ENCODE peak calls at places on chromosomes 16 and 17, in four cellular contexts. H, W, J and P are unnamed samples.

GRCh38 chr17:13538841-13539411 is 62.8 kb downstream of the HS3ST3A1 start:
- DNase-seq in H (no peak), W (no peak), J (no peak), P (no peak)

GRCh38 chr17:13417551-13417950 is 184.2 kb downstream of the HS3ST3A1 start:
- DNase-seq in H (no peak), W (no peak), J (no peak), P (no peak)

GRCh38 chr17:4105232-4105631 is 37.6 kb downstream of the ZZEF1 start:
- DNase-seq in H (no peak), W (no peak), J (no peak), P (no peak)

GRCh38 chr17:7894866-7895265 is 6.3 kb downstream of the CHD3 start:
- DNase-seq in H (no peak), W (no peak), J (no peak), P (no peak)

GRCh38 chr16:70430667-70431536 is 8.0 kb downstream of the ST3GAL2 start:
- DNase-seq in H (no peak), W (peak), J (peak), P (no peak)

GRCh38 chr16:69443809-69444611 is 19.6 kb downstream of the CYB5B start:
- DNase-seq in H (no peak), W (no peak), J (no peak), P (no peak)

GRCh38 chr16:67516296-67517177 is 12.1 kb upstream of the RIPOR1 start:
- DNase-seq in H (no peak), W (no peak), J (no peak), P (no peak)

GRCh38 chr17:521561-522325 is 169.1 kb upstream of the RPH3AL start:
- DNase-seq in H (no peak), W (no peak), J (no peak), P (no peak)

GRCh38 chr16:84832488-84833141 is 12.8 kb downstream of the CRISPLD2 start:
- DNase-seq in H (no peak), W (no peak), J (no peak), P (no peak)

GRCh38 chr17:80320496-80320895 is 59.8 kb downstream of the RNF213 start:
- DNase-seq in H (no peak), W (no peak), J (no peak), P (no peak)

GRCh38 chr16:28192811-28193529 is 18.8 kb downstream of the XPO6 start:
- DNase-seq in H (peak), W (no peak), J (no peak), P (peak)

GRCh38 chr17:42284020-42284369 is 4.3 kb upstream of the STAT5A start:
- DNase-seq in H (no peak), W (no peak), J (no peak), P (no peak)

GRCh38 chr16:51880776-51881175 is 666.2 kb downstream of the TOX3 start:
- DNase-seq in H (no peak), W (no peak), J (no peak), P (no peak)
- TF ChIP-seq POLR2AphosphoS5 in H (no peak), W (no peak), J (no peak), P (no peak)

DNA sequence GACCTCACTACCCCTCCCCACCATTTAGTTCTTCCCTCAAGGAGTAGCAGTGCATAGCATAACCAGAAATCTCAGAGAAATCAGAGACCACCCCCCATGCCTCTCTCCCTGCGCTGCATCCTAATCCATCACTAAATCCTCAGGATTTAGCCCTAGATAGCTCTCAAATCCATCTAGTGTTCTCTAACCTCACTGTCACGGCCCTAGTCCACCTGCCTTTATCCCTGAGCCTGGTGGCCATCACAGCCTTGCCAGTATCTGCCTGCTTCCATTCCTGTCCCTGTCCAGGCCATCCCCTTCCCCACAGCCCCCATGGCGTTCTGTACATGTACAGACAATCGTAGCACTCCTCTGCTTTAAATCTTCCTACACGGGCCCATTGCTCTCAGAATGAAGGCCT is 19.1 kb downstream of the CBLN1 start:
- DNase-seq in H (no peak), W (no peak), J (no peak), P (no peak)
- TF ChIP-seq TAF1 in H (no peak), W (no peak), J (no peak), P (no peak)

GRCh38 chr17:72119963-72120877 is 600 bp upstream of the SOX9 start:
- DNase-seq in H (no peak), W (no peak), J (peak), P (no peak)

GRCh38 chr17:72122002-72122310 is 1.1 kb downstream of the SOX9 start:
- DNase-seq in H (no peak), W (no peak), J (no peak), P (no peak)

GRCh38 chr17:72119280-72119962 is 1.4 kb upstream of the SOX9 start:
- DNase-seq in H (no peak), W (no peak), J (no peak), P (no peak)

GRCh38 chr17:72121164-72122001 is 563 bp downstream of the SOX9 start:
- DNase-seq in H (no peak), W (no peak), J (no peak), P (no peak)

GRCh38 chr17:72120878-72121163 is at the start of gene SOX9:
- DNase-seq in H (peak), W (peak), J (peak), P (peak)
- TF ChIP-seq POLR2A in H (peak), W (peak), J (peak), P (peak)

GRCh38 chr17:63443053-63443452 is 3.1 kb downstream of the CYB561 start:
- DNase-seq in H (no peak), W (no peak), J (no peak), P (no peak)
- TF ChIP-seq POLR2AphosphoS5 in H (no peak), W (no peak), J (no peak), P (no peak)

GRCh38 chr17:65181237-65182061 is 44.3 kb downstream of the RGS9 start:
- DNase-seq in H (peak), W (peak), J (no peak), P (peak)
- TF ChIP-seq TAF1 in H (no peak), W (no peak), J (no peak), P (peak)

DNA sequence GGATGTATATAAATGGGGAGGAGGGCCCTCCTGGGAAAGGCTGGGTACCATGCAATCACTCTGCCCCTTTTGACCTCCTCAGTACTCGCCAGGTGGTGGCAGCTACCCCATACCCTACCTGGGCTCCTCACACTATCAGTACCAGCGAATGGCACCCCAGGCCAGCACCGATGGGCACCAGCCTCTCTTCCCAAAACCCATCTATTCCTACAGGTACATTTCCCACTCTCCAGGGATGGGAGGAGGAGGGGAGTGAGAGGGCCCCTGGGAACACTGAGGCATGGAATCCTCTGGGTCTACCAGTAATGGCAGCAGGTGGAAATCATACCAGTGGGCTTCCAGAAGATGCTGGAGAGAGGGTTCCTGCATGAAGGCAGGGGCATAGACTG is 22.9 kb downstream of the FOXN1 start:
- DNase-seq in H (no peak), W (no peak), J (no peak), P (no peak)
- TF ChIP-seq POLR2A in H (no peak), W (no peak), J (no peak), P (no peak)

DNA sequence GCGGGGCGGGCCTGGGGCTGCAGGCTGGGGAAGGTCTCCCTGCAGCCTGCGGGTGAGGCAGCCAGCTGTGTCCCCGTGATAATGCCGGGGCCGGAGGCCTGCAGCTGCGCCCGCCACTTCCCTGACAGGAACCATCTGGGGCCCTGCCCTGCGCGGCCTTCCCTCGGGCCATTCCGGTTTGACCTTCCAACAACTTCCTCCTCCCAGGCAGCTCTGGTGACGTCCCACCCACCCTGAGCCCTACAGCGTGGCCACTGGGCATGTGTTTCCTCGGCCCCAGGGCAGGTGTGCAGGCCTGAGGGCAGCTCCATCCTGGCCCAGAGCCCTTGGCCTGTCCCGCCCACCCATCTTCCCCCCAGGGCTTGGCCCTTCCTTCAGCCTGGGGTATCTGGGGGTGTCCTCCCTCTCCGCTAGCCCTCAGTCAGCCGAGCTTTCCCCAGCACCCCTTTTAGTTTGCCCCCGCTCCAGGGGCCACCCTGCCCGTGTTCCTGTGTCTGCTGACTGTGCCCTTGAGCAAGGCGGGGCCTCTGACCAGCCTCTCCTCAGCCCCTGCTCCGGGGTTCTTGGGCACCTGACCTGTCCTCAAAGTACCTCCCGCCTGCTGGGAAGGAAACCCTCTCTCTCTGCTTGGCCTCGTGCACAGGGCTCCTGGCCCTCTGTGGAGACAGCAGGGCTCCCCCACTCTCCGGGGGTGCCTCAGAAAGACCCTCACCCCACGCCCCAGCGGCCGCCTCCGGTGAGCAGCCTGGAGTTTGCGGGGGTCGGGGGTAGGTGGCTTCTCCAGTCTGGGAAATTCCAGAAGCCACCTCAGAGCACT is at the start of gene CBFA2T3:
- DNase-seq in H (no peak), W (no peak), J (no peak), P (no peak)
- TF ChIP-seq POLR2AphosphoS5 in H (peak), W (peak), J (no peak), P (peak)